ENCODE peak calls at places on chromosomes 13 and 19, in nine cellular contexts. J is neuronal stem cell; N is IMR-90; V is CD8-positive, alpha-beta memory T cell; W is breast epithelium; Y is uterus; I is GM23248; B is tibial nerve; O is AG04450. F is an unnamed sample.

GRCh38 chr19:897442-898039 is 4.3 kb downstream of the RNU6-9 start:
- DNase-seq in I (no peak), B (no peak), N (no peak), O (no peak), Y (no peak), W (no peak), J (no peak), V (no peak), F (no peak)

GRCh38 chr13:48068036-48068435 is 26.9 kb downstream of the MED4 start:
- DNase-seq in B (no peak), V (no peak), O (no peak), J (no peak), W (no peak), I (no peak), N (no peak), Y (no peak), F (no peak)

GRCh38 chr13:110137677-110138008 is 169.3 kb downstream of the COL4A1 start:
- DNase-seq in B (no peak), N (no peak), O (no peak), I (peak), V (no peak), Y (no peak), W (no peak), J (no peak), F (peak)

GRCh38 chr13:48234652-48235099 is 1.7 kb downstream of the ITM2B start:
- DNase-seq in I (peak), N (no peak), Y (no peak), V (no peak), W (no peak), J (no peak), B (no peak), O (no peak), F (no peak)

GRCh38 chr13:47858678-47859050 is 142.4 kb downstream of the SUCLA2 start:
- DNase-seq in V (no peak), J (no peak), Y (no peak), N (peak), O (peak), I (peak), W (no peak), B (no peak), F (no peak)

GRCh38 chr13:85363504-85363903 is 435.7 kb downstream of the SLITRK6 start:
- DNase-seq in I (no peak), J (no peak), V (no peak), N (no peak), Y (no peak), B (no peak), W (no peak), O (no peak), F (no peak)

GRCh38 chr19:49214701-49215100 is 57.1 kb downstream of the TRPM4 start:
- DNase-seq in N (no peak), W (no peak), O (no peak), I (no peak), B (no peak), V (no peak), Y (no peak), J (no peak), F (peak)

GRCh38 chr19:10517760-10518443 is 655 bp upstream of the S1PR5 start:
- DNase-seq in Y (no peak), W (no peak), I (peak), N (peak), V (peak), J (no peak), B (no peak), O (no peak), F (no peak)

GRCh38 chr13:73993661-73994060 is 140.5 kb downstream of the KLF12 start:
- DNase-seq in V (no peak), N (no peak), J (no peak), B (no peak), I (no peak), Y (no peak), W (no peak), O (no peak), F (no peak)

GRCh38 chr13:47033216-47033615 is 136.4 kb upstream of the HTR2A start:
- DNase-seq in J (no peak), V (no peak), O (no peak), N (peak), B (no peak), Y (no peak), I (peak), W (no peak), F (no peak)

GRCh38 chr13:112985803-112986408 is 16.9 kb downstream of the MCF2L start:
- DNase-seq in O (no peak), W (no peak), Y (no peak), V (no peak), B (no peak), N (no peak), J (no peak), I (no peak), F (no peak)

GRCh38 chr13:99058527-99059495 is 80.9 kb upstream of the DOCK9 start:
- DNase-seq in V (no peak), Y (no peak), J (no peak), B (no peak), O (no peak), N (no peak), I (no peak), W (no peak), F (no peak)

GRCh38 chr13:36297259-36297599 is 385 bp downstream of the CCDC169 start:
- DNase-seq in Y (no peak), B (no peak), N (peak), J (no peak), W (no peak), I (peak), O (no peak), V (no peak), F (no peak)

GRCh38 chr13:113857531-113858195 is 6.2 kb downstream of the GAS6 start:
- DNase-seq in J (no peak), I (no peak), B (no peak), O (no peak), Y (no peak), W (peak), N (no peak), V (no peak), F (no peak)

GRCh38 chr19:53868091-53868891 is 608 bp downstream of the MYADM start:
- DNase-seq in I (peak), V (peak), O (no peak), B (no peak), J (no peak), Y (peak), W (peak), N (peak), F (peak)

GRCh38 chr13:48094404-48094780 is 512 bp downstream of the MED4 start:
- DNase-seq in I (peak), Y (no peak), V (no peak), J (no peak), O (no peak), W (no peak), N (no peak), B (no peak), F (no peak)

GRCh38 chr13:95656386-95657015 is 12.0 kb upstream of the DZIP1 start:
- DNase-seq in V (no peak), I (no peak), J (no peak), N (no peak), O (no peak), W (no peak), B (no peak), Y (no peak), F (no peak)

GRCh38 chr13:44853641-44854040 is 135.6 kb downstream of the NUFIP1 start:
- DNase-seq in O (no peak), Y (no peak), V (no peak), J (no peak), W (no peak), B (no peak), I (no peak), N (no peak), F (peak)

GRCh38 chr19:18479964-18480723 is 41.7 kb downstream of the ELL start:
- DNase-seq in N (peak), I (peak), Y (peak), B (peak), J (no peak), V (no peak), W (no peak), O (no peak), F (peak)

GRCh38 chr13:89267734-89268133 is 1596.6 kb downstream of the SLITRK5 start:
- DNase-seq in Y (no peak), I (no peak), W (no peak), B (no peak), O (no peak), V (no peak), J (no peak), N (no peak), F (no peak)

GRCh38 chr13:19606152-19606551 is 27.3 kb upstream of the MPHOSPH8 start:
- DNase-seq in O (no peak), V (no peak), J (no peak), I (peak), Y (no peak), B (no peak), W (no peak), N (peak), F (no peak)

GRCh38 chr19:46860125-46860845 is 512 bp upstream of the ARHGAP35 start:
- DNase-seq in V (peak), B (peak), N (peak), W (peak), O (peak), I (peak), Y (peak), J (peak), F (peak)

DNA sequence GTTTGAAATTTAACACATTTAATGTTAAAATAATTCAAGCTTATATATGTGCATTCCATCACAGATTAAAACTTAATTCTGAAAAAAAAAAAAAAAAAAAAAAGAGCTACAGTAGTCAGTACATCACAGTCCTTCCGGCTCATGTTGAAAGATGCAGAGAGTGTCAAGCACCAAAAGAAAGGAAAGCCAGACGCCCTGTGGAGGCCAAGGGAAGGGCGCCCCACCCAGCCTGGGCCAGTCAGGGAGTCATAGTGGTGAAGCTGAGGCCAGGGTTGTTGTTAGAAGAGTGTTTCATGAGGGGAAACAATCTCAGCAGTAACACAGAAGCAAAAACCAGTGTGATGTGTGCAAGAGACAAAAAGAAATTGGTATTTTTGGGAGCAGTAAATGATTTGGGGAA is 375.3 kb downstream of the MTUS2 start:
- DNase-seq in O (no peak), J (no peak), Y (no peak), N (no peak), I (no peak), V (no peak), B (no peak), W (no peak), F (no peak)
- H3K4me3 ChIP-seq in O (no peak), J (no peak), Y (no peak), N (no peak), I (no peak), V (no peak), B (no peak), W (no peak), F (no peak)

GRCh38 chr19:38640368-38640767 is 7.1 kb upstream of the ACTN4 start:
- DNase-seq in N (peak), W (no peak), O (no peak), J (no peak), V (no peak), Y (no peak), B (no peak), I (no peak), F (peak)
- H3K27ac ChIP-seq in N (no peak), W (no peak), O (no peak), J (no peak), V (no peak), Y (peak), B (no peak), I (no peak), F (peak)

GRCh38 chr19:11979527-11979926 is 14.7 kb downstream of the ZNF763 start:
- DNase-seq in J (no peak), W (no peak), N (no peak), Y (no peak), I (no peak), B (no peak), V (no peak), O (no peak), F (no peak)
- H3K4me3 ChIP-seq in J (no peak), W (no peak), N (no peak), Y (no peak), I (no peak), B (no peak), V (peak), O (no peak), F (no peak)

GRCh38 chr19:36010402-36010801 is 1.8 kb upstream of the SYNE4 start:
- DNase-seq in V (no peak), Y (no peak), I (no peak), B (no peak), N (no peak), W (no peak), J (no peak), O (no peak), F (no peak)

GRCh38 chr19:36014029-36014924 is at the start of gene ALKBH6:
- DNase-seq in O (peak), I (peak), N (peak), W (peak), V (peak), J (peak), Y (peak), B (peak), F (peak)

GRCh38 chr19:36009220-36009619 is 607 bp upstream of the SYNE4 start:
- DNase-seq in Y (peak), J (peak), W (peak), B (peak), I (peak), O (peak), N (peak), V (peak), F (peak)

GRCh38 chr19:36009633-36010379 is 1.2 kb upstream of the SYNE4 start:
- DNase-seq in O (no peak), N (no peak), V (no peak), I (no peak), J (no peak), B (no peak), W (no peak), Y (no peak), F (no peak)

GRCh38 chr19:36013280-36014028 is 559 bp downstream of the ALKBH6 start:
- DNase-seq in I (peak), J (no peak), N (no peak), V (no peak), W (no peak), Y (no peak), B (no peak), O (no peak), F (no peak)
- H3K27ac ChIP-seq in I (peak), J (no peak), N (peak), V (peak), W (peak), Y (peak), B (peak), O (peak), F (peak)

DNA sequence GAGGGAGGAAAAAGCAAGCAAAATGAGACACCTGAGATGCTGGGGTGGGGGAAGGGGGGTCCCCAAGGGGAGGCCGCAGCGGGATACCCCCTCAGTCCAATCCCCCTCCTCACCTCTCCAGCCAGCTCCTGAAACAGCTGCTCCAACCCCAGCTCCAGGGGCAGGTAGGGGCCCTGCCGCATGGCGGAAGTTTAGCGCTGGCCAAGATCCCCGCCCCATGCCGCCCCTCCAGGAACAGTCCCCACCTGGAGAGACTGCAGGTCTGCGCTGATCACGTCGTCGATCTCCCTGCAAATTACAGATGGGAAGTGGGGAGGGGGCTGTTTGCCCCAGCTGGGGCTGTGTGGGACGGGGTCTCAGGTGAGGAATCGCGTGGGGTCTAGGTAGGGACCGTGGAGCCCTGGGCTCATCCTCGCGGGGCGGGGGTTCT is 9.0 kb downstream of the CAPN12 start:
- DNase-seq in V (peak), I (no peak), O (no peak), N (no peak), J (no peak), B (no peak), W (no peak), Y (peak), F (peak)
- H3K4me3 ChIP-seq in V (peak), I (no peak), O (no peak), N (no peak), J (peak), B (no peak), W (no peak), Y (no peak), F (peak)

GRCh38 chr19:6109947-6110346 is 353 bp downstream of the RFX2 start:
- DNase-seq in J (no peak), B (no peak), I (peak), N (no peak), V (no peak), Y (peak), O (no peak), W (no peak), F (peak)

GRCh38 chr19:6113616-6114188 is 3.4 kb upstream of the RFX2 start:
- DNase-seq in B (no peak), W (no peak), J (no peak), I (peak), O (no peak), V (no peak), N (no peak), Y (no peak), F (no peak)

GRCh38 chr19:6105444-6105843 is 4.9 kb downstream of the RFX2 start:
- DNase-seq in N (no peak), V (no peak), O (no peak), Y (no peak), B (no peak), I (no peak), W (no peak), J (no peak), F (no peak)

GRCh38 chr19:6108721-6109633 is 1.3 kb downstream of the RFX2 start:
- DNase-seq in N (peak), B (peak), J (no peak), Y (peak), V (peak), W (peak), I (peak), O (no peak), F (peak)

GRCh38 chr19:6110360-6110977 is at the start of gene RFX2:
- DNase-seq in W (peak), I (peak), B (peak), N (peak), V (peak), J (peak), O (peak), Y (peak), F (peak)
- H3K27ac ChIP-seq in W (peak), I (peak), B (peak), N (no peak), V (peak), J (no peak), O (no peak), Y (peak), F (peak)